ENCODE peak calls at places on chromosomes 13 and 19, in four cellular contexts. X is D721Med, K is heart left ventricle, R is brain microvascular endothelial cell. M is an unnamed sample.

GRCh38 chr19:53868892-53869804 is 1.5 kb downstream of the MYADM start:
- DNase-seq in X (peak; percentile 86), K (peak; percentile 95), R (peak; percentile 94), M (peak; percentile 81)

GRCh38 chr13:40221131-40221459 is 445.3 kb downstream of the FOXO1 start:
- DNase-seq in X (no peak), K (no peak), R (no peak), M (no peak)

GRCh38 chr13:102657630-102658029 is 37.2 kb downstream of the METTL21C start:
- DNase-seq in X (no peak), K (no peak), R (no peak), M (no peak)

GRCh38 chr19:8811315-8812172 is 20.6 kb downstream of the ZNF558 start:
- DNase-seq in X (no peak), K (no peak), R (no peak), M (no peak)

GRCh38 chr13:104962411-104962810 is 1573.1 kb downstream of the EFNB2 start:
- DNase-seq in X (no peak), K (no peak), R (no peak), M (no peak)

GRCh38 chr19:658916-659839 is 3.8 kb downstream of the RNF126 start:
- DNase-seq in X (no peak), K (peak; percentile 85), R (peak; percentile 35), M (no peak)

GRCh38 chr13:106104281-106104901 is 431.1 kb downstream of the EFNB2 start:
- DNase-seq in X (no peak), K (no peak), R (peak; percentile 93), M (no peak)

GRCh38 chr13:110520431-110521295 is 40.9 kb downstream of the RAB20 start:
- DNase-seq in X (no peak), K (peak; percentile 83), R (peak; percentile 39), M (peak; percentile 86)

DNA sequence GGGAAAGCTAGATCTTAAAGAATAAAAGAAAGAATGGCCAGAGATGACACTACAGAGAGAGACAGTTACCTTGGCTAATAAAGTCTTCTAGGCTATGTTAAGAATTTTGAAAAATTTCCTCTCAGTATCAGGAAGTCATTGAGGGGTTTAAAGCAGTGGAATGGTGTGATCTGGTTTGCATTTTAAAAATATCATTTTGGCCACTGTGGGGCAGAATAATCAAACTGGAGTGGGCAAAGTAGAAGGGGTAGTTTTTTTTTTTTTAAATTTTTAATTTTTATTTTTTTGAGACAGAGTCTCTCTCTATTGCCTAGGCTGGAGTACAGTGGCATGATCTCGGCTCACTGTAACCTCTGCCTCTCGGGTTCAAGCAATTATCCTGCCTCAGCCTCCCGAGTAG is 4.4 kb upstream of the CNMD start:
- DNase-seq in X (no peak), K (no peak), R (no peak), M (no peak)
- TF ChIP-seq CTCF in X (peak; percentile 26), K (no peak), R (no peak), M (no peak)

DNA sequence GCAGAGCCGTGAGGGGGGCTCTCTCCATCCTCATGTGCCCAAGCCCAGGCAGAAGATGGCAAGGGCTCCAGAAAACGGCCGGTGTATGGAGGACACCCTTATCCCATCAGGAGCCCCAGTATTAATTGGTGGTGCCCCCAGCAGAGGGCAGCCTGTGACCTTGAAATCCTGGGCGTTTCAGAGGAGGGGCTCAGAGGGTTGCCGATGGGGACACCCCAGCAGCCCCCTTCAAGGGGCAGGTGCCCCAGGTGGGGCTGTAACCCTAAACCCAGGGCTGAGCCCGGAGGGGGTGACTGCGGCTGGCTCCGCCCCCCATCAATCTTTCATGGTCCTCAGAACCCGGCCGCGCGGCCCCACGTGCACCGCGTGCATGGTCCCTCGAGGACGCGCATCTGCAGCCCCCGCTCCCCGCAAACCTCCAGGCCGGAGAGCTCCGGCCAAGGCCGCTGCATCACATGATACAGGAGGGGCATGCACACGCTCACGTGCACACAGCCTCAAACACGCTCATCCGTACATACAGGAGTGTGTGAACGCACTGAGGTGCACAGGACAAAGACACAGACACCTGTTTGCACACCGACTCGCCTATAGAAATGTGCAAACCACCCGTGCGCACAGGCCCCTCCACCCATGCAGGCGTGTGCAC is 959 bp downstream of the RAB3A start:
- DNase-seq in X (peak; percentile 21), K (peak; percentile 53), R (no peak), M (peak; percentile 34)
- TF ChIP-seq CTCF in X (peak; percentile 39), K (peak; percentile 48), R (peak; percentile 53), M (no peak)

GRCh38 chr13:76014618-76015315 is 378.6 kb downstream of the LMO7 start:
- DNase-seq in X (no peak), K (peak; percentile 23), R (peak; percentile 54), M (no peak)

GRCh38 chr13:76009491-76009890 is 373.4 kb downstream of the LMO7 start:
- DNase-seq in X (no peak), K (no peak), R (peak; percentile 24), M (no peak)

GRCh38 chr13:76017861-76018556 is 381.9 kb downstream of the LMO7 start:
- DNase-seq in X (no peak), K (no peak), R (no peak), M (no peak)

GRCh38 chr13:76016799-76017198 is 380.7 kb downstream of the LMO7 start:
- DNase-seq in X (no peak), K (no peak), R (peak; percentile 54), M (no peak)

DNA sequence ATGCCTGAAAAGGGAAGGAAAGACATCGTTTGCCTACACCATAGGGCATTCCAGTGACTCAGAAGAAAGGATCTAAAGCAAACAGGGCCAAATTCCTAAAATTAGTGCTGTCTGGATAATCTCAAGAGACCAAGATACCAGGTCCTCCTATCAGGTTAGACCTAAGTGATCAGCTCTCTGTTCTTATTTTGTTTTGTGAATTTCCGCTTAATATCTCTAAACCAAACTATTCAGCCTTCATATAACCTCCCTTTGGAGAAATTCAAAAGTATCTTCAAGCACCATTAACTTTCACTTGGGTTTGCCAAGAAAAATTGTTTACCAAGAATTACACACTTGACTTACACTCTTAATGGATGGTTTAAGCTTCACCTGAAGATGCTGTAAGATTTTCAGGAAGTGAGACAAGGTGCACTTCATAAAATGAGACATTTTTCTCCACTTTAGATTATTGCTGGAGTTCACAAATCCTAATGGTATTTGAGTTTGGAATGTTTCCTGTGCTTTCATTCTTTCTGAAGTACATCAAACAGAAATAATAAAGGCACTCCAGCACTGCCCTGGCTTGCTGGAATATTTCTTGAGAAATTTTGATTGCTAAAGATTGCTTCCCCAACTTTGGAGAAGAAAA is 376.1 kb downstream of the LMO7 start:
- DNase-seq in X (no peak), K (no peak), R (peak; percentile 38), M (no peak)
- TF ChIP-seq CTCF in X (no peak), K (no peak), R (no peak), M (no peak)

GRCh38 chr19:13149628-13150186 is 468 bp downstream of the STX10 start:
- DNase-seq in X (no peak), K (peak; percentile 71), R (peak; percentile 34), M (peak; percentile 33)
- TF ChIP-seq CTCF in X (no peak), K (no peak), R (no peak), M (no peak)

GRCh38 chr13:27203854-27204253 is 32.2 kb upstream of the USP12 start:
- DNase-seq in X (no peak), K (no peak), R (no peak), M (no peak)
- TF ChIP-seq CTCF in X (peak; percentile 19), K (peak; percentile 49), R (peak; percentile 45), M (no peak)

GRCh38 chr19:48444933-48445194 is 919 bp upstream of the GRWD1 start:
- DNase-seq in X (no peak), K (no peak), R (no peak), M (no peak)

GRCh38 chr19:48446579-48446978 is 796 bp downstream of the GRWD1 start:
- DNase-seq in X (no peak), K (no peak), R (no peak), M (no peak)

GRCh38 chr19:48445606-48446481 is at the start of gene GRWD1:
- DNase-seq in X (peak; percentile 93), K (peak; percentile 93), R (peak; percentile 95), M (peak; percentile 92)

GRCh38 chr19:48444129-48444932 is 1.5 kb upstream of the GRWD1 start:
- DNase-seq in X (no peak), K (no peak), R (no peak), M (peak; percentile 87)

GRCh38 chr19:48445256-48445605 is 552 bp upstream of the GRWD1 start:
- DNase-seq in X (peak; percentile 68), K (no peak), R (peak; percentile 92), M (peak; percentile 62)
- TF ChIP-seq CTCF in X (peak; percentile 32), K (peak; percentile 58), R (peak; percentile 79), M (no peak)

DNA sequence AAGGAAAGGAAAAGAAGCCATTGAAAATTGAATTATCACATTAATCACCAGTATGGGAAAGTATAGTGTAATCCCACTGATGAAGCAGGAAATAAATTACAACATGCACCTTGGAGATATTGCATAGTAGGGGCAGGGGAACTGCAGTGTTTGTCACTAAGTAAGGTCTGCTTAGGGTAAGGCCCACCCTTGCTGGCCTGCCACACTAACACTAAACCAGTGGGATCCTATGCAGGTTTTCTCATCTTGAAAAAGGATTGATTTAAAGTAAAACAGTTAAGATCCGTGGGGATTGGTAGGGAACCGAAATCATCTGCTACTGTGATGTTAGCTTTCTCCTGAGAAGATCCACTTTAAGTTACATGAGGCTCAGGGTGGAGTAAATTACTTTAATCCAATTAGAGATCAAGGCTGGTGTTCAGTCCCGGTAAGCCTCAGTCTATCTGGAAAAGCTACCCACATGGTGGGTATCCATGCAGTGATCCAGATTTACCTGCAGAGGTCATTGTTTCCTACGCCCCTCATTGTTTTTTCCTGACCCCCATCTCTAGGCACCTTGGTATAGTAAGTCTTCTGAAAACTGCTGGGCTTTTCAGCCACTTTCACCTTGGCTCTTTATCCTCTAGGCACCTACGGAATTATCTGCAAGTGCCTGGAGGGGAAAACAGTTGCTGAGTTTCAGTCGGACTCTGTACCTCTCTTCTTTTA is 1014.9 kb upstream of the ATXN8OS start:
- DNase-seq in X (no peak), K (no peak), R (no peak), M (no peak)
- TF ChIP-seq CTCF in X (no peak), K (no peak), R (no peak), M (no peak)

M was measured in lower leg skin.